ENCODE peak calls at places on chromosomes 12 and 14, in seven cellular contexts. One of them, this sample, is unnamed.

GRCh38 chr12:45324391-45324790 is 108.5 kb downstream of the ANO6 start:
- DNase-seq in gastrocnemius medialis: no peak
- DNase-seq in PC-9: no peak
- DNase-seq in neural crest cell: no peak
- DNase-seq in AG09309: no peak
- DNase-seq in endothelial cell of umbilical vein: no peak
- DNase-seq in GM10248: no peak
- DNase-seq in this sample: no peak

GRCh38 chr14:52878469-52878868 is 72.4 kb downstream of the FERMT2 start:
- DNase-seq in PC-9: no peak
- DNase-seq in GM10248: no peak
- DNase-seq in AG09309: no peak
- DNase-seq in endothelial cell of umbilical vein: no peak
- DNase-seq in gastrocnemius medialis: no peak
- DNase-seq in neural crest cell: no peak
- DNase-seq in this sample: no peak

GRCh38 chr14:90301580-90302181 is 30.1 kb downstream of the NRDE2 start:
- DNase-seq in endothelial cell of umbilical vein: peak
- DNase-seq in GM10248: no peak
- DNase-seq in neural crest cell: no peak
- DNase-seq in AG09309: peak
- DNase-seq in PC-9: peak
- DNase-seq in gastrocnemius medialis: no peak
- DNase-seq in this sample: no peak

GRCh38 chr12:47804177-47804576 is 15.5 kb downstream of the HDAC7 start:
- DNase-seq in endothelial cell of umbilical vein: no peak
- DNase-seq in gastrocnemius medialis: no peak
- DNase-seq in PC-9: no peak
- DNase-seq in GM10248: no peak
- DNase-seq in AG09309: no peak
- DNase-seq in neural crest cell: no peak
- DNase-seq in this sample: no peak

GRCh38 chr12:117857632-117858274 is 111.0 kb downstream of the KSR2 start:
- DNase-seq in endothelial cell of umbilical vein: peak
- DNase-seq in PC-9: peak
- DNase-seq in neural crest cell: peak
- DNase-seq in AG09309: no peak
- DNase-seq in GM10248: peak
- DNase-seq in gastrocnemius medialis: no peak
- DNase-seq in this sample: no peak

GRCh38 chr12:51941011-51941561 is 10.4 kb upstream of the ACVR1B start:
- DNase-seq in PC-9: no peak
- DNase-seq in endothelial cell of umbilical vein: no peak
- DNase-seq in GM10248: no peak
- DNase-seq in neural crest cell: no peak
- DNase-seq in AG09309: no peak
- DNase-seq in gastrocnemius medialis: no peak
- DNase-seq in this sample: no peak

GRCh38 chr12:114743799-114744198 is 59.8 kb upstream of the TBX3 start:
- DNase-seq in neural crest cell: no peak
- DNase-seq in AG09309: no peak
- DNase-seq in GM10248: no peak
- DNase-seq in gastrocnemius medialis: no peak
- DNase-seq in endothelial cell of umbilical vein: no peak
- DNase-seq in PC-9: no peak
- DNase-seq in this sample: no peak

GRCh38 chr12:56988207-56988739 is 18.1 kb downstream of the ZBTB39 start:
- DNase-seq in endothelial cell of umbilical vein: peak
- DNase-seq in GM10248: no peak
- DNase-seq in neural crest cell: no peak
- DNase-seq in gastrocnemius medialis: no peak
- DNase-seq in PC-9: no peak
- DNase-seq in AG09309: no peak
- DNase-seq in this sample: no peak

GRCh38 chr12:108724054-108724889 is 7.0 kb downstream of the CORO1C start:
- DNase-seq in PC-9: peak
- DNase-seq in GM10248: no peak
- DNase-seq in gastrocnemius medialis: no peak
- DNase-seq in endothelial cell of umbilical vein: peak
- DNase-seq in AG09309: no peak
- DNase-seq in neural crest cell: no peak
- DNase-seq in this sample: peak

GRCh38 chr12:52081263-52081733 is 1.8 kb downstream of the SMIM41 start:
- DNase-seq in AG09309: no peak
- DNase-seq in endothelial cell of umbilical vein: no peak
- DNase-seq in gastrocnemius medialis: peak
- DNase-seq in neural crest cell: no peak
- DNase-seq in PC-9: no peak
- DNase-seq in GM10248: peak
- DNase-seq in this sample: no peak

GRCh38 chr12:52347016-52347415 is 20.3 kb downstream of the KRT85 start:
- DNase-seq in GM10248: no peak
- DNase-seq in endothelial cell of umbilical vein: no peak
- DNase-seq in neural crest cell: no peak
- DNase-seq in PC-9: no peak
- DNase-seq in AG09309: no peak
- DNase-seq in gastrocnemius medialis: no peak
- DNase-seq in this sample: no peak

GRCh38 chr12:10331642-10332239 is 24.1 kb downstream of the KLRD1 start:
- DNase-seq in neural crest cell: no peak
- DNase-seq in gastrocnemius medialis: no peak
- DNase-seq in endothelial cell of umbilical vein: peak
- DNase-seq in GM10248: peak
- DNase-seq in AG09309: peak
- DNase-seq in PC-9: no peak
- DNase-seq in this sample: no peak

GRCh38 chr14:95231966-95232365 is 74.6 kb upstream of the DICER1 start:
- DNase-seq in endothelial cell of umbilical vein: no peak
- DNase-seq in neural crest cell: no peak
- DNase-seq in PC-9: peak
- DNase-seq in gastrocnemius medialis: no peak
- DNase-seq in GM10248: no peak
- DNase-seq in AG09309: no peak
- DNase-seq in this sample: no peak

GRCh38 chr12:108399514-108399913 is 60.4 kb upstream of the CMKLR1 start:
- DNase-seq in GM10248: no peak
- DNase-seq in AG09309: no peak
- DNase-seq in PC-9: no peak
- DNase-seq in gastrocnemius medialis: peak
- DNase-seq in neural crest cell: no peak
- DNase-seq in endothelial cell of umbilical vein: no peak
- DNase-seq in this sample: peak

GRCh38 chr12:67415473-67415872 is 146.3 kb downstream of the CAND1 start:
- DNase-seq in endothelial cell of umbilical vein: no peak
- DNase-seq in gastrocnemius medialis: no peak
- DNase-seq in AG09309: peak
- DNase-seq in GM10248: peak
- DNase-seq in PC-9: no peak
- DNase-seq in neural crest cell: no peak
- DNase-seq in this sample: no peak

GRCh38 chr12:124361074-124361965 is 66.4 kb downstream of the RFLNA start:
- DNase-seq in GM10248: no peak
- DNase-seq in endothelial cell of umbilical vein: no peak
- DNase-seq in PC-9: no peak
- DNase-seq in gastrocnemius medialis: peak
- DNase-seq in AG09309: no peak
- DNase-seq in neural crest cell: no peak
- DNase-seq in this sample: no peak

GRCh38 chr14:93160353-93160801 is 24.3 kb downstream of the MOAP1 start:
- DNase-seq in endothelial cell of umbilical vein: no peak
- DNase-seq in neural crest cell: no peak
- DNase-seq in AG09309: no peak
- DNase-seq in PC-9: no peak
- DNase-seq in gastrocnemius medialis: no peak
- DNase-seq in GM10248: no peak
- DNase-seq in this sample: no peak

GRCh38 chr12:47813491-47814196 is 6.1 kb downstream of the HDAC7 start:
- DNase-seq in neural crest cell: no peak
- DNase-seq in AG09309: no peak
- DNase-seq in gastrocnemius medialis: no peak
- DNase-seq in GM10248: peak
- DNase-seq in endothelial cell of umbilical vein: peak
- DNase-seq in PC-9: no peak
- DNase-seq in this sample: no peak

GRCh38 chr12:79933580-79934264 is 1.2 kb downstream of the PPP1R12A start:
- DNase-seq in PC-9: no peak
- DNase-seq in gastrocnemius medialis: no peak
- DNase-seq in neural crest cell: no peak
- DNase-seq in GM10248: no peak
- DNase-seq in AG09309: no peak
- DNase-seq in endothelial cell of umbilical vein: peak
- DNase-seq in this sample: no peak

GRCh38 chr12:106769546-106769945 is 4.9 kb upstream of the RIC8B start:
- DNase-seq in AG09309: no peak
- DNase-seq in PC-9: no peak
- DNase-seq in gastrocnemius medialis: no peak
- DNase-seq in neural crest cell: no peak
- DNase-seq in GM10248: no peak
- DNase-seq in endothelial cell of umbilical vein: no peak
- DNase-seq in this sample: no peak

GRCh38 chr12:4355843-4356327 is 23.6 kb downstream of the FGF23 start:
- DNase-seq in AG09309: no peak
- DNase-seq in gastrocnemius medialis: no peak
- DNase-seq in GM10248: peak
- DNase-seq in neural crest cell: peak
- DNase-seq in PC-9: no peak
- DNase-seq in endothelial cell of umbilical vein: peak
- DNase-seq in this sample: no peak

GRCh38 chr12:3004655-3005565 is 45.7 kb downstream of the TEAD4 start:
- DNase-seq in PC-9: no peak
- DNase-seq in neural crest cell: no peak
- DNase-seq in gastrocnemius medialis: peak
- DNase-seq in GM10248: no peak
- DNase-seq in AG09309: no peak
- DNase-seq in endothelial cell of umbilical vein: no peak
- DNase-seq in this sample: no peak

GRCh38 chr12:92505373-92506340 is 197.1 kb upstream of the PLEKHG7 start:
- DNase-seq in gastrocnemius medialis: peak
- DNase-seq in endothelial cell of umbilical vein: peak
- DNase-seq in neural crest cell: peak
- DNase-seq in GM10248: peak
- DNase-seq in PC-9: no peak
- DNase-seq in AG09309: no peak
- DNase-seq in this sample: peak

GRCh38 chr14:70685480-70686197 is 43.9 kb downstream of the TTC9 start:
- DNase-seq in GM10248: no peak
- DNase-seq in AG09309: no peak
- DNase-seq in PC-9: no peak
- DNase-seq in neural crest cell: no peak
- DNase-seq in gastrocnemius medialis: no peak
- DNase-seq in endothelial cell of umbilical vein: no peak
- DNase-seq in this sample: no peak

GRCh38 chr12:19994970-19995369 is 373.4 kb upstream of the PDE3A start:
- DNase-seq in PC-9: no peak
- DNase-seq in neural crest cell: no peak
- DNase-seq in AG09309: no peak
- DNase-seq in GM10248: no peak
- DNase-seq in endothelial cell of umbilical vein: peak
- DNase-seq in gastrocnemius medialis: no peak
- DNase-seq in this sample: no peak
- TF ChIP-seq CTCF in PC-9: no peak
- TF ChIP-seq CTCF in neural crest cell: no peak
- TF ChIP-seq CTCF in AG09309: no peak
- TF ChIP-seq CTCF in GM10248: no peak
- TF ChIP-seq CTCF in endothelial cell of umbilical vein: no peak
- TF ChIP-seq CTCF in gastrocnemius medialis: no peak
- TF ChIP-seq CTCF in this sample: no peak

DNA sequence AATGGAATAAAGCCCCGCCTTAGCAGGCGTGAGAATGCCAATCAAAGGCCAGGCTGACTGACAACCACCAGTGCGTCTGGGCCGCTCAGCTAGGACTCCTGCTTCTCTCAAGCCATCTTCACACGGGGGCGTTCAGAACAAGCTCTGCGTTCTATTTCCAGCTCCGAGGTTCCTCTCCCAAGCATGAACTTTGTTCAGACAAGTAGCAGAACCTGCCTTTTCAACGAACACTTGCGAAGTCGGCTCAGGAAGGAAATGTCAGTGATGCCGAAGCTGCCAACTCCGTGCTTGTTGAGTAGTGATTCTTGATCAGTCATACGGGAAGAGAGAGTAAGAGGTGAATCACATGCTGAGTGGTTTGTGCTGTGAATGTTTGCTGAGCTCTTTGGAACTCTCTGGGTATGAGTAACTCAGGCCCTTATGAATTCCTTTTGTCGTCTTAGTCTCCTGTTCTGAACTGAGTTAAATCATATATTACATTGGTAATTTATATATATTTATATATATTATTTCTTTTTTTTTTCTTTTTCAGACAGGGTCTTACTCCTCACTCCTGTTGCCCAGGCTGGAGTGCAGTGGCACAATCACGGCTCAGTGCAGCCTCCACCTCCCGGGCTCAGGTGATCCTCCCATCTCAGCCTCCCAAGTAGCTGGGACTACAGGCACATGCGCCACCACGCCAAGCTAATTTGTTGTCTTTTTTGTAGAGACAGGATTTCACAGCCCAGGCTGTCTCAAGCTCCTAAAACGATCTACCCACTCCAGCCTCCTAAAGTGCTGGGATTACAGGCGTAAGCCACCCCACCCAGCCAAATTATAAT is 29.4 kb upstream of the BCL7A start:
- DNase-seq in GM10248: peak
- DNase-seq in PC-9: peak
- DNase-seq in endothelial cell of umbilical vein: peak
- DNase-seq in neural crest cell: no peak
- DNase-seq in gastrocnemius medialis: no peak
- DNase-seq in AG09309: peak
- DNase-seq in this sample: no peak
- TF ChIP-seq CTCF in GM10248: no peak
- TF ChIP-seq CTCF in PC-9: no peak
- TF ChIP-seq CTCF in endothelial cell of umbilical vein: no peak
- TF ChIP-seq CTCF in neural crest cell: no peak
- TF ChIP-seq CTCF in gastrocnemius medialis: no peak
- TF ChIP-seq CTCF in AG09309: no peak
- TF ChIP-seq CTCF in this sample: no peak

GRCh38 chr12:75505706-75506312 is 5.6 kb downstream of the KRR1 start:
- DNase-seq in gastrocnemius medialis: no peak
- DNase-seq in endothelial cell of umbilical vein: peak
- DNase-seq in PC-9: no peak
- DNase-seq in neural crest cell: no peak
- DNase-seq in GM10248: no peak
- DNase-seq in AG09309: no peak
- DNase-seq in this sample: no peak
- TF ChIP-seq CTCF in gastrocnemius medialis: peak
- TF ChIP-seq CTCF in endothelial cell of umbilical vein: peak
- TF ChIP-seq CTCF in PC-9: peak
- TF ChIP-seq CTCF in neural crest cell: peak
- TF ChIP-seq CTCF in GM10248: peak
- TF ChIP-seq CTCF in AG09309: peak
- TF ChIP-seq CTCF in this sample: no peak

DNA sequence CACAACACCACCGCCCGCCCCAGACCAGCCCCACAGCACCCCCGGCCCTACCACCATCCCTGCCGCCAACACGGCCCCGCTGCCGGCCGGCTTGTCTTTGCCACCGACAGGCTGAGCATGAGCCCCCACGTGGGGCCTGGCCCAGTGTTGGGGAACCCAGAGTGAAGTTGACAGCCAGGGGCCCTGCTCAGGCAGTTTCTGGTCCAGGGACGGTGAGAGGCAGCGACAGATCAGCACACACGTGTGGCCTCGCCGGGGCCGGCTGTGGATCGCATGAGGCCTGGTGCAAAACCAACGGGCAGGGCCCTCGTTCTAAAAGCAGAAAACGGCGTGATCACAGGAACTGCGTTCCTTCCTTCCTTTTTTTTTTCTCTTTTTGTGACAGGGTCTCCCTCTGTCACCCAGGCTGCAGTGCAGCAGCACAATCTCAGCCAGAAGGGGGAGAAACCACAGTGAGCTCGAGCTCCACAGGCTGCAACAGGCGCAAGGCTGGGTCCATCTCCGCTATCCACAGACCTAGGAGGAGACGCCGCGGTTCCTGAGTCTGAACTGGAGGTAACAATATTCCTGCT is 50.5 kb upstream of the FBRSL1 start:
- DNase-seq in gastrocnemius medialis: no peak
- DNase-seq in AG09309: no peak
- DNase-seq in PC-9: no peak
- DNase-seq in neural crest cell: no peak
- DNase-seq in endothelial cell of umbilical vein: no peak
- DNase-seq in GM10248: no peak
- DNase-seq in this sample: no peak
- TF ChIP-seq CTCF in gastrocnemius medialis: no peak
- TF ChIP-seq CTCF in AG09309: no peak
- TF ChIP-seq CTCF in PC-9: no peak
- TF ChIP-seq CTCF in neural crest cell: no peak
- TF ChIP-seq CTCF in endothelial cell of umbilical vein: no peak
- TF ChIP-seq CTCF in GM10248: no peak
- TF ChIP-seq CTCF in this sample: no peak

This sample was measured in lower leg skin.